ENCODE peak calls at places on chromosomes 1 and 21, in nine cellular contexts. P is NCI-H526; E is activated B cell treated with CpG ODN at 0.5 μM for 24 hours; Z is aorta; N is GM19239; V is HepG2; J is activated naive CD4-positive, alpha-beta T cell treated with Interleukin-2 at 50 U/mL for 16 hours; D is AG09319; S is effector CD4-positive, alpha-beta T cell. R is an unnamed sample.
A peak's percentile ranks its signal among the peaks of the same experiment; 100 is the strongest.

GRCh38 chr21:45138199-45139002 is 64.0 kb downstream of the ADARB1 start:
- DNase-seq in P (peak; percentile 16), E (peak; percentile 54), Z (peak; percentile 90), N (peak; percentile 41), V (peak; percentile 59), J (peak; percentile 70), D (no peak), S (peak; percentile 63), R (peak; percentile 67)

GRCh38 chr21:38773108-38774061 is 32.3 kb upstream of the ETS2 start:
- DNase-seq in P (no peak), E (no peak), Z (peak; percentile 83), N (no peak), V (peak; percentile 34), J (peak; percentile 39), D (peak; percentile 91), S (no peak), R (no peak)

GRCh38 chr1:168726311-168726710 is 2.7 kb downstream of the DPT start:
- DNase-seq in P (no peak), E (no peak), Z (no peak), N (no peak), V (no peak), J (no peak), D (no peak), S (no peak), R (no peak)

GRCh38 chr1:241658081-241658793 is 6.2 kb downstream of the WDR64 start:
- DNase-seq in P (no peak), E (no peak), Z (no peak), N (no peak), V (no peak), J (no peak), D (no peak), S (no peak), R (no peak)

GRCh38 chr1:18978706-18979105 is 22.2 kb upstream of the IFFO2 start:
- DNase-seq in P (no peak), E (no peak), Z (no peak), N (no peak), V (no peak), J (no peak), D (no peak), S (no peak), R (no peak)

GRCh38 chr1:21490774-21491482 is 18.3 kb upstream of the ALPL start:
- DNase-seq in P (no peak), E (no peak), Z (no peak), N (no peak), V (peak; percentile 41), J (peak; percentile 21), D (no peak), S (no peak), R (no peak)

GRCh38 chr1:216310776-216311175 is 112.5 kb downstream of the USH2A start:
- DNase-seq in P (peak; percentile 4), E (no peak), Z (no peak), N (no peak), V (no peak), J (no peak), D (peak; percentile 25), S (no peak), R (peak; percentile 8)

GRCh38 chr1:169707917-169708604 is 3.4 kb downstream of the SELL start:
- DNase-seq in P (no peak), E (no peak), Z (no peak), N (no peak), V (no peak), J (no peak), D (no peak), S (no peak), R (no peak)

GRCh38 chr1:166822385-166822784 is 16.9 kb upstream of the POGK start:
- DNase-seq in P (no peak), E (no peak), Z (no peak), N (no peak), V (no peak), J (no peak), D (no peak), S (no peak), R (no peak)

GRCh38 chr1:76802094-76802493 is 65.2 kb upstream of the ST6GALNAC5 start:
- DNase-seq in P (no peak), E (no peak), Z (no peak), N (no peak), V (no peak), J (no peak), D (no peak), S (no peak), R (no peak)

GRCh38 chr1:41108696-41109284 is 87.3 kb upstream of the SLFNL1 start:
- DNase-seq in P (no peak), E (no peak), Z (no peak), N (no peak), V (no peak), J (no peak), D (no peak), S (no peak), R (no peak)

GRCh38 chr1:44021581-44022321 is 9.5 kb downstream of the SLC6A9 start:
- DNase-seq in P (no peak), E (no peak), Z (no peak), N (no peak), V (no peak), J (no peak), D (no peak), S (no peak), R (no peak)

GRCh38 chr1:35725591-35725990 is 6.9 kb upstream of the C1orf216 start:
- DNase-seq in P (no peak), E (no peak), Z (no peak), N (no peak), V (no peak), J (no peak), D (no peak), S (no peak), R (no peak)

GRCh38 chr1:8598060-8598724 is 219.2 kb downstream of the RERE start:
- DNase-seq in P (peak; percentile 17), E (no peak), Z (peak; percentile 67), N (no peak), V (peak; percentile 6), J (no peak), D (no peak), S (no peak), R (no peak)

GRCh38 chr1:81582467-81582986 is 218.2 kb upstream of the ADGRL2 start:
- DNase-seq in P (no peak), E (no peak), Z (no peak), N (no peak), V (no peak), J (no peak), D (no peak), S (no peak), R (no peak)

GRCh38 chr21:30689822-30690221 is 28.8 kb downstream of the KRTAP21-3 start:
- DNase-seq in P (no peak), E (no peak), Z (no peak), N (no peak), V (no peak), J (no peak), D (no peak), S (no peak), R (no peak)

GRCh38 chr1:187836557-187836956 is 1007.8 kb downstream of the PLA2G4A start:
- DNase-seq in P (no peak), E (no peak), Z (no peak), N (no peak), V (no peak), J (no peak), D (no peak), S (no peak), R (no peak)

GRCh38 chr21:43818685-43819084 is 29.3 kb downstream of the RRP1 start:
- DNase-seq in P (no peak), E (no peak), Z (no peak), N (no peak), V (no peak), J (no peak), D (no peak), S (no peak), R (no peak)

GRCh38 chr1:119743776-119744597 is 24.7 kb downstream of the HMGCS2 start:
- DNase-seq in P (peak; percentile 80), E (no peak), Z (no peak), N (peak; percentile 56), V (peak; percentile 76), J (peak; percentile 32), D (peak; percentile 38), S (peak; percentile 9), R (peak; percentile 80)

R was measured in GM10248.